ENCODE peak calls at places on chromosome 4, in five cellular contexts. F is tibial nerve; D is activated T-helper 1 cell treated with anti-CD3 and anti-CD28 coated beads, Interleukin-12 subunit alpha, Interleukin-12 subunit beta, Interleukin-2, Interleukin-4 antibody, amounts not matched to agents 30 ng/mL and 10 ng/mL and 1 ng/mL, durations not matched to agents 14 hours and 24 hours and 36 hours; W is mammary epithelial cell; K is HT1080. N is an unnamed sample.
A peak's percentile ranks its signal among the peaks of the same experiment; 100 is the strongest.

GRCh38 chr4:60133414-60133813 is 1066.7 kb upstream of the ADGRL3 start:
- DNase-seq in F (no peak), D (no peak), W (no peak), K (peak; percentile 65), N (no peak)

GRCh38 chr4:53620956-53621355 is 29.7 kb upstream of the LNX1 start:
- DNase-seq in F (no peak), D (no peak), W (no peak), K (no peak), N (no peak)

GRCh38 chr4:2598661-2599654 is 62.5 kb downstream of the FAM193A start:
- DNase-seq in F (no peak), D (no peak), W (no peak), K (no peak), N (peak; percentile 42)

GRCh38 chr4:8267077-8267476 is 2.5 kb upstream of the HTRA3 start:
- DNase-seq in F (peak; percentile 67), D (peak; percentile 2), W (no peak), K (peak; percentile 55), N (no peak)

GRCh38 chr4:153222790-153223417 is 18.7 kb downstream of the TRIM2 start:
- DNase-seq in F (peak; percentile 7), D (peak; percentile 8), W (peak; percentile 41), K (no peak), N (no peak)

GRCh38 chr4:95204873-95205272 is 343.9 kb downstream of the UNC5C start:
- DNase-seq in F (no peak), D (no peak), W (peak; percentile 3), K (peak; percentile 18), N (no peak)

GRCh38 chr4:158801066-158801465 is 32.2 kb downstream of the FNIP2 start:
- DNase-seq in F (no peak), D (no peak), W (no peak), K (no peak), N (no peak)

GRCh38 chr4:98046665-98047064 is 96.6 kb downstream of the STPG2 start:
- DNase-seq in F (no peak), D (no peak), W (peak; percentile 2), K (peak; percentile 8), N (no peak)

GRCh38 chr4:86441175-86441960 is 81.5 kb upstream of the MAPK10 start:
- DNase-seq in F (no peak), D (no peak), W (peak; percentile 76), K (peak; percentile 24), N (no peak)

GRCh38 chr4:82381661-82382284 is 8.0 kb upstream of the HNRNPD start:
- DNase-seq in F (no peak), D (no peak), W (no peak), K (no peak), N (no peak)